ENCODE peak calls at places on chromosomes 3 and 15, in ten cellular contexts. One of them, this sample, is unnamed.

GRCh38 chr15:66720206-66721010 is 18.4 kb downstream of the SMAD6 start:
- DNase-seq in breast epithelium: no peak
- DNase-seq in GM12892: no peak
- DNase-seq in HCT116: no peak
- DNase-seq in GM12891: no peak
- DNase-seq in HepG2: no peak
- DNase-seq in prostate gland: no peak
- DNase-seq in upper lobe of left lung: peak; percentile 87
- DNase-seq in esophagus muscularis mucosa: no peak
- DNase-seq in sigmoid colon: no peak
- DNase-seq in this sample: no peak

GRCh38 chr3:25849641-25850040 is 59.8 kb downstream of the OXSM start:
- DNase-seq in upper lobe of left lung: no peak
- DNase-seq in HepG2: no peak
- DNase-seq in esophagus muscularis mucosa: no peak
- DNase-seq in GM12891: no peak
- DNase-seq in prostate gland: no peak
- DNase-seq in GM12892: no peak
- DNase-seq in breast epithelium: no peak
- DNase-seq in sigmoid colon: no peak
- DNase-seq in HCT116: no peak
- DNase-seq in this sample: no peak

GRCh38 chr15:96340611-96341464 is 10.3 kb downstream of the NR2F2 start:
- DNase-seq in HepG2: no peak
- DNase-seq in GM12892: no peak
- DNase-seq in esophagus muscularis mucosa: peak; percentile 89
- DNase-seq in sigmoid colon: peak; percentile 76
- DNase-seq in upper lobe of left lung: no peak
- DNase-seq in prostate gland: no peak
- DNase-seq in GM12891: no peak
- DNase-seq in HCT116: no peak
- DNase-seq in breast epithelium: no peak
- DNase-seq in this sample: no peak

GRCh38 chr15:92878593-92879053 is 21.5 kb upstream of the CHD2 start:
- DNase-seq in GM12891: no peak
- DNase-seq in upper lobe of left lung: no peak
- DNase-seq in esophagus muscularis mucosa: no peak
- DNase-seq in breast epithelium: no peak
- DNase-seq in HepG2: no peak
- DNase-seq in HCT116: no peak
- DNase-seq in GM12892: no peak
- DNase-seq in prostate gland: no peak
- DNase-seq in sigmoid colon: no peak
- DNase-seq in this sample: no peak

GRCh38 chr15:68431037-68431791 is 749 bp downstream of the ITGA11 start:
- DNase-seq in prostate gland: no peak
- DNase-seq in HCT116: no peak
- DNase-seq in GM12892: no peak
- DNase-seq in esophagus muscularis mucosa: peak; percentile 89
- DNase-seq in sigmoid colon: no peak
- DNase-seq in GM12891: no peak
- DNase-seq in breast epithelium: no peak
- DNase-seq in HepG2: no peak
- DNase-seq in upper lobe of left lung: no peak
- DNase-seq in this sample: no peak

GRCh38 chr15:80093854-80094418 is 34.5 kb downstream of the ZFAND6 start:
- DNase-seq in breast epithelium: no peak
- DNase-seq in upper lobe of left lung: peak; percentile 65
- DNase-seq in HepG2: no peak
- DNase-seq in prostate gland: peak; percentile 83
- DNase-seq in esophagus muscularis mucosa: no peak
- DNase-seq in HCT116: no peak
- DNase-seq in GM12891: no peak
- DNase-seq in sigmoid colon: peak; percentile 82
- DNase-seq in GM12892: no peak
- DNase-seq in this sample: no peak

GRCh38 chr3:171334465-171334811 is 125.8 kb downstream of the TNIK start:
- DNase-seq in HepG2: no peak
- DNase-seq in breast epithelium: no peak
- DNase-seq in HCT116: no peak
- DNase-seq in upper lobe of left lung: peak; percentile 75
- DNase-seq in GM12891: no peak
- DNase-seq in sigmoid colon: peak; percentile 75
- DNase-seq in esophagus muscularis mucosa: no peak
- DNase-seq in GM12892: no peak
- DNase-seq in prostate gland: no peak
- DNase-seq in this sample: no peak

GRCh38 chr15:89747708-89748682 is 3.1 kb downstream of the MESP1 start:
- DNase-seq in sigmoid colon: peak; percentile 77
- DNase-seq in esophagus muscularis mucosa: no peak
- DNase-seq in prostate gland: no peak
- DNase-seq in GM12891: no peak
- DNase-seq in breast epithelium: no peak
- DNase-seq in upper lobe of left lung: no peak
- DNase-seq in GM12892: no peak
- DNase-seq in HepG2: no peak
- DNase-seq in HCT116: no peak
- DNase-seq in this sample: no peak

GRCh38 chr3:126939347-126939735 is 43.6 kb upstream of the PLXNA1 start:
- DNase-seq in GM12891: no peak
- DNase-seq in esophagus muscularis mucosa: no peak
- DNase-seq in prostate gland: no peak
- DNase-seq in upper lobe of left lung: no peak
- DNase-seq in breast epithelium: no peak
- DNase-seq in GM12892: no peak
- DNase-seq in HCT116: no peak
- DNase-seq in sigmoid colon: no peak
- DNase-seq in HepG2: no peak
- DNase-seq in this sample: no peak

GRCh38 chr3:9398715-9399708 is 1.6 kb downstream of the SETD5 start:
- DNase-seq in esophagus muscularis mucosa: no peak
- DNase-seq in GM12892: no peak
- DNase-seq in breast epithelium: no peak
- DNase-seq in HCT116: no peak
- DNase-seq in sigmoid colon: no peak
- DNase-seq in HepG2: peak; percentile 62
- DNase-seq in GM12891: no peak
- DNase-seq in upper lobe of left lung: peak; percentile 42
- DNase-seq in prostate gland: peak; percentile 34
- DNase-seq in this sample: no peak

GRCh38 chr15:48250640-48251076 is 44.6 kb downstream of the SLC12A1 start:
- DNase-seq in upper lobe of left lung: no peak
- DNase-seq in esophagus muscularis mucosa: no peak
- DNase-seq in breast epithelium: no peak
- DNase-seq in GM12891: peak; percentile 22
- DNase-seq in GM12892: no peak
- DNase-seq in sigmoid colon: no peak
- DNase-seq in HepG2: peak; percentile 25
- DNase-seq in prostate gland: peak; percentile 25
- DNase-seq in HCT116: peak; percentile 51
- DNase-seq in this sample: peak; percentile 62

GRCh38 chr3:52128118-52128683 is 26.0 kb downstream of the POC1A start:
- DNase-seq in GM12892: no peak
- DNase-seq in upper lobe of left lung: peak; percentile 31
- DNase-seq in sigmoid colon: no peak
- DNase-seq in GM12891: no peak
- DNase-seq in HCT116: peak; percentile 87
- DNase-seq in breast epithelium: no peak
- DNase-seq in prostate gland: no peak
- DNase-seq in HepG2: peak; percentile 84
- DNase-seq in esophagus muscularis mucosa: no peak
- DNase-seq in this sample: no peak

GRCh38 chr15:79811406-79812405 is 85.1 kb downstream of the MTHFS start:
- DNase-seq in GM12891: no peak
- DNase-seq in prostate gland: peak; percentile 86
- DNase-seq in breast epithelium: peak; percentile 83
- DNase-seq in esophagus muscularis mucosa: no peak
- DNase-seq in upper lobe of left lung: peak; percentile 74
- DNase-seq in GM12892: no peak
- DNase-seq in sigmoid colon: peak; percentile 87
- DNase-seq in HCT116: no peak
- DNase-seq in HepG2: no peak
- DNase-seq in this sample: no peak

GRCh38 chr15:29103825-29104565 is 165.6 kb downstream of the NSMCE3 start:
- DNase-seq in GM12891: peak; percentile 83
- DNase-seq in sigmoid colon: peak; percentile 78
- DNase-seq in HepG2: no peak
- DNase-seq in upper lobe of left lung: peak; percentile 34
- DNase-seq in GM12892: peak; percentile 68
- DNase-seq in esophagus muscularis mucosa: no peak
- DNase-seq in HCT116: peak; percentile 33
- DNase-seq in breast epithelium: no peak
- DNase-seq in prostate gland: peak; percentile 52
- DNase-seq in this sample: no peak

GRCh38 chr3:77320514-77320913 is 280.6 kb downstream of the ROBO2 start:
- DNase-seq in esophagus muscularis mucosa: no peak
- DNase-seq in sigmoid colon: no peak
- DNase-seq in prostate gland: no peak
- DNase-seq in breast epithelium: no peak
- DNase-seq in GM12891: no peak
- DNase-seq in HCT116: peak; percentile 1
- DNase-seq in GM12892: no peak
- DNase-seq in upper lobe of left lung: no peak
- DNase-seq in HepG2: peak; percentile 25
- DNase-seq in this sample: no peak

GRCh38 chr3:102006812-102007485 is 157.6 kb downstream of the NFKBIZ start:
- DNase-seq in breast epithelium: no peak
- DNase-seq in HCT116: no peak
- DNase-seq in GM12892: no peak
- DNase-seq in esophagus muscularis mucosa: no peak
- DNase-seq in upper lobe of left lung: peak; percentile 82
- DNase-seq in HepG2: no peak
- DNase-seq in GM12891: no peak
- DNase-seq in sigmoid colon: peak; percentile 74
- DNase-seq in prostate gland: no peak
- DNase-seq in this sample: peak; percentile 90
- TF ChIP-seq POLR2AphosphoS5 in breast epithelium: no peak
- TF ChIP-seq POLR2AphosphoS5 in HCT116: no peak
- TF ChIP-seq POLR2AphosphoS5 in GM12892: no peak
- TF ChIP-seq POLR2AphosphoS5 in esophagus muscularis mucosa: no peak
- TF ChIP-seq POLR2AphosphoS5 in upper lobe of left lung: no peak
- TF ChIP-seq POLR2AphosphoS5 in HepG2: no peak
- TF ChIP-seq POLR2AphosphoS5 in GM12891: no peak
- TF ChIP-seq POLR2AphosphoS5 in sigmoid colon: no peak
- TF ChIP-seq POLR2AphosphoS5 in prostate gland: no peak
- TF ChIP-seq POLR2AphosphoS5 in this sample: no peak

DNA sequence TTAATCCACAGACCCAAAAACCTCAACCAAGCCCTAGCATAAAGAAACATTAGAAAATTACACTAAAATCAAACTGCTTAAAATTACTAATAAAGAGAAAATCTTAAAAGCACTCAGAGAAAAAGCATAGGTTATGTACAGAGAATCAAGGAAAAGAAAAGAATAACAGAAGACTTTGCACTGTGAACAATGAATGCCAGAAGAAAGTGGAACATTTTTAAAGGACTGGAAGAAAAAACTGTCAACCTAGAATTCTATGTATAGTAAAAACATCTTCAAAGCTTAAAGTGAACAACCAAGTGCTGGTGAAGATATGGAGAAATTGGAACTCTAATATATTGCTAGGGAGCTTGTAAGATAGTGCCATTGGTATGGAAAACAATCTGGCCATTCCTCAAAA is 82.7 kb upstream of the SLC6A11 start:
- DNase-seq in esophagus muscularis mucosa: no peak
- DNase-seq in HCT116: no peak
- DNase-seq in upper lobe of left lung: no peak
- DNase-seq in HepG2: no peak
- DNase-seq in sigmoid colon: no peak
- DNase-seq in GM12891: no peak
- DNase-seq in breast epithelium: no peak
- DNase-seq in prostate gland: no peak
- DNase-seq in GM12892: no peak
- DNase-seq in this sample: no peak
- TF ChIP-seq POLR2AphosphoS5 in esophagus muscularis mucosa: no peak
- TF ChIP-seq POLR2AphosphoS5 in HCT116: no peak
- TF ChIP-seq POLR2AphosphoS5 in upper lobe of left lung: no peak
- TF ChIP-seq POLR2AphosphoS5 in HepG2: no peak
- TF ChIP-seq POLR2AphosphoS5 in sigmoid colon: no peak
- TF ChIP-seq POLR2AphosphoS5 in GM12891: no peak
- TF ChIP-seq POLR2AphosphoS5 in breast epithelium: no peak
- TF ChIP-seq POLR2AphosphoS5 in prostate gland: no peak
- TF ChIP-seq POLR2AphosphoS5 in GM12892: no peak
- TF ChIP-seq POLR2AphosphoS5 in this sample: no peak

DNA sequence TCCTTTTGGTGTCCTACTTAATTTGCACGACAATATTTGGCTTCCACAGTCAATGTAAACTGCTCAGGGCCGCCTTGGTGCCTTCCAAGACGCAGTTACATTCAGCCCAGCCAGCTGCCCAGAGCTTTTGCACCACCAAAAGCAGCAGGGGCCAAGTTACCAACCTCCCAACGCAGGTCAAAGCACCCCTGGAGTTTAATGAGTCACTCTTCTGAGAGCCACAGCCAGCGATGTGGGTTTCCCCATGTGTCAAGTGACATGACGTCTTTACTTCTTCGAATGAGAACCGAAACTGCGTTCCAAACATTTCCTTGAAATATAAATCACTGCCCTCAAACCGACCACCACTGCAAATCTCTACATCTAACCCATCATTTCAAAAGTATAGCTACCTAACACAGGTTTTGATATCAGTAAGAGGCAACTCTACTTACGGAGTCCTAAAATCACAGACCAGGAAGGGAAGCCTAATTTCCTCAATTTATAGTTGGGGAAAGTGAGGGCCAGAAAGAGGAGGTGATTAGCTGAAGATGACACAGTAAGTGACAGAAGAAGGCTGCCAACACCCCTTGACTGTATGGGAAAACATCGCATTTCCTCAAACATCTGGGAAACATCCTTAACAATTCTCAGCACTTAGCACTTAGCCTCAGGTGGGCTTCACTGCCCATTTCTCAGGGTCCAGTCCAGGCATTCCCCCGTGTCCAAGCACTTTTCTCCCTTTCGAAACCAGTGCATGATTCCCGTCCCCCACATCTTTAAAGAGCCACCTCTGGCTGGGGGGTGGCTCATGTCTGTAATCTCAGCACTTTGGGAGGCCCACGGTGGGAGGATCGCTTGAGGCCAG is 24.5 kb downstream of the MB21D2 start:
- DNase-seq in sigmoid colon: peak; percentile 78
- DNase-seq in esophagus muscularis mucosa: no peak
- DNase-seq in prostate gland: peak; percentile 10
- DNase-seq in breast epithelium: no peak
- DNase-seq in upper lobe of left lung: peak; percentile 75
- DNase-seq in GM12892: peak; percentile 35
- DNase-seq in HCT116: peak; percentile 84
- DNase-seq in HepG2: no peak
- DNase-seq in GM12891: peak; percentile 32
- DNase-seq in this sample: no peak
- TF ChIP-seq POLR2AphosphoS5 in sigmoid colon: no peak
- TF ChIP-seq POLR2AphosphoS5 in esophagus muscularis mucosa: peak; percentile 21
- TF ChIP-seq POLR2AphosphoS5 in prostate gland: no peak
- TF ChIP-seq POLR2AphosphoS5 in breast epithelium: no peak
- TF ChIP-seq POLR2AphosphoS5 in upper lobe of left lung: peak; percentile 52
- TF ChIP-seq POLR2AphosphoS5 in GM12892: no peak
- TF ChIP-seq POLR2AphosphoS5 in HCT116: peak; percentile 20
- TF ChIP-seq POLR2AphosphoS5 in HepG2: no peak
- TF ChIP-seq POLR2AphosphoS5 in GM12891: no peak
- TF ChIP-seq POLR2AphosphoS5 in this sample: no peak

GRCh38 chr3:112500621-112501020 is 1.3 kb upstream of the BTLA start:
- DNase-seq in sigmoid colon: no peak
- DNase-seq in breast epithelium: no peak
- DNase-seq in GM12892: no peak
- DNase-seq in HepG2: no peak
- DNase-seq in prostate gland: no peak
- DNase-seq in HCT116: no peak
- DNase-seq in GM12891: no peak
- DNase-seq in upper lobe of left lung: no peak
- DNase-seq in esophagus muscularis mucosa: no peak
- DNase-seq in this sample: no peak
- TF ChIP-seq POLR2AphosphoS5 in sigmoid colon: no peak
- TF ChIP-seq POLR2AphosphoS5 in breast epithelium: no peak
- TF ChIP-seq POLR2AphosphoS5 in GM12892: no peak
- TF ChIP-seq POLR2AphosphoS5 in HepG2: no peak
- TF ChIP-seq POLR2AphosphoS5 in prostate gland: no peak
- TF ChIP-seq POLR2AphosphoS5 in HCT116: no peak
- TF ChIP-seq POLR2AphosphoS5 in GM12891: no peak
- TF ChIP-seq POLR2AphosphoS5 in upper lobe of left lung: no peak
- TF ChIP-seq POLR2AphosphoS5 in esophagus muscularis mucosa: no peak
- TF ChIP-seq POLR2AphosphoS5 in this sample: no peak